ENCODE peak calls at places on chromosome 10, in eight cellular contexts. W is omental fat pad; D is HepG2; X is activated CD8-positive, alpha-beta memory T cell treated with anti-CD3 and anti-CD28 coated beads, Interleukin-2, amount 10 ng/mL, durations not matched to agents 7 days and 5 days; R is heart left ventricle; C is naive thymus-derived CD8-positive, alpha-beta T cell; P is natural killer cell treated with Interleukin-12 subunit alpha and Interleukin-12 subunit beta and Interleukin-15 and Interleukin-18, amount 100 ng/mL, for 72 hours; V is left ventricle myocardium superior. I is an unnamed sample.

GRCh38 chr10:46555713-46556514 is 544 bp downstream of the GPRIN2 start:
- ATAC-seq in W (peak), D (peak), X (peak), R (peak), C (peak), P (no peak), V (no peak), I (no peak)

GRCh38 chr10:3365630-3366029 is 193.0 kb upstream of the PITRM1 start:
- ATAC-seq in W (no peak), D (peak), X (no peak), R (no peak), C (no peak), P (no peak), V (no peak), I (no peak)

GRCh38 chr10:133216776-133217175 is 13.2 kb upstream of the UTF1 start:
- ATAC-seq in W (no peak), D (no peak), X (no peak), R (no peak), C (no peak), P (no peak), V (no peak), I (peak)

GRCh38 chr10:62735464-62736188 is 68.9 kb upstream of the ADO start:
- ATAC-seq in W (no peak), D (no peak), X (no peak), R (no peak), C (no peak), P (peak), V (no peak), I (no peak)

GRCh38 chr10:49359349-49360231 is 36.3 kb downstream of the DRGX start:
- ATAC-seq in W (no peak), D (peak), X (no peak), R (peak), C (no peak), P (no peak), V (peak), I (peak)

GRCh38 chr10:7485267-7485601 is 74.4 kb upstream of the SFMBT2 start:
- ATAC-seq in W (no peak), D (no peak), X (no peak), R (no peak), C (peak), P (no peak), V (no peak), I (no peak)

GRCh38 chr10:13117842-13118783 is 18.1 kb downstream of the OPTN start:
- ATAC-seq in W (no peak), D (no peak), X (no peak), R (no peak), C (no peak), P (peak), V (peak), I (no peak)

GRCh38 chr10:91690412-91690811 is 57.5 kb upstream of the PPP1R3C start:
- ATAC-seq in W (no peak), D (peak), X (no peak), R (no peak), C (no peak), P (no peak), V (no peak), I (no peak)

I was measured in SK-N-SH treated with all-trans-retinoic acid at 6 μM for 48 hours.